ENCODE peak calls at places on chromosomes 16 and 17, in seven cellular contexts. One of them, this sample, is unnamed.

GRCh38 chr17:74814453-74814852 is 38.3 kb upstream of the NAT9 start:
- DNase-seq in heart left ventricle: no peak
- DNase-seq in uterus: no peak
- DNase-seq in nephron progenitor cell: no peak
- DNase-seq in mesothelial cell of epicardium: no peak
- DNase-seq in lower lobe of right lung: no peak
- DNase-seq in neural progenitor cell: no peak
- DNase-seq in this sample: no peak

GRCh38 chr17:1423456-1424135 is 23.6 kb upstream of the YWHAE start:
- DNase-seq in heart left ventricle: no peak
- DNase-seq in uterus: no peak
- DNase-seq in nephron progenitor cell: no peak
- DNase-seq in mesothelial cell of epicardium: no peak
- DNase-seq in lower lobe of right lung: no peak
- DNase-seq in neural progenitor cell: no peak
- DNase-seq in this sample: no peak

GRCh38 chr17:58263773-58264172 is 17.0 kb downstream of the MPO start:
- DNase-seq in heart left ventricle: no peak
- DNase-seq in uterus: no peak
- DNase-seq in nephron progenitor cell: no peak
- DNase-seq in mesothelial cell of epicardium: no peak
- DNase-seq in lower lobe of right lung: no peak
- DNase-seq in neural progenitor cell: no peak
- DNase-seq in this sample: no peak

GRCh38 chr16:84794626-84795025 is 25.2 kb upstream of the CRISPLD2 start:
- DNase-seq in heart left ventricle: no peak
- DNase-seq in uterus: no peak
- DNase-seq in nephron progenitor cell: no peak
- DNase-seq in mesothelial cell of epicardium: no peak
- DNase-seq in lower lobe of right lung: no peak
- DNase-seq in neural progenitor cell: no peak
- DNase-seq in this sample: no peak

GRCh38 chr17:82948081-82948511 is 108.3 kb upstream of the ZNF750 start:
- DNase-seq in heart left ventricle: peak; percentile 49
- DNase-seq in uterus: peak; percentile 7
- DNase-seq in nephron progenitor cell: no peak
- DNase-seq in mesothelial cell of epicardium: no peak
- DNase-seq in lower lobe of right lung: peak; percentile 37
- DNase-seq in neural progenitor cell: no peak
- DNase-seq in this sample: no peak

GRCh38 chr16:11835891-11836652 is 15.3 kb downstream of the RSL1D1 start:
- DNase-seq in heart left ventricle: no peak
- DNase-seq in uterus: no peak
- DNase-seq in nephron progenitor cell: peak; percentile 9
- DNase-seq in mesothelial cell of epicardium: no peak
- DNase-seq in lower lobe of right lung: no peak
- DNase-seq in neural progenitor cell: no peak
- DNase-seq in this sample: no peak

GRCh38 chr17:59230765-59231164 is 10.5 kb downstream of the GDPD1 start:
- DNase-seq in heart left ventricle: no peak
- DNase-seq in uterus: no peak
- DNase-seq in nephron progenitor cell: no peak
- DNase-seq in mesothelial cell of epicardium: no peak
- DNase-seq in lower lobe of right lung: no peak
- DNase-seq in neural progenitor cell: no peak
- DNase-seq in this sample: no peak

GRCh38 chr16:31273187-31273586 is 13.4 kb downstream of the ITGAM start:
- DNase-seq in heart left ventricle: no peak
- DNase-seq in uterus: no peak
- DNase-seq in nephron progenitor cell: no peak
- DNase-seq in mesothelial cell of epicardium: no peak
- DNase-seq in lower lobe of right lung: no peak
- DNase-seq in neural progenitor cell: no peak
- DNase-seq in this sample: no peak

GRCh38 chr17:34291721-34292348 is 6.3 kb downstream of the CCL11 start:
- DNase-seq in heart left ventricle: no peak
- DNase-seq in uterus: no peak
- DNase-seq in nephron progenitor cell: no peak
- DNase-seq in mesothelial cell of epicardium: no peak
- DNase-seq in lower lobe of right lung: no peak
- DNase-seq in neural progenitor cell: no peak
- DNase-seq in this sample: no peak

GRCh38 chr17:47735536-47736011 is 2.5 kb downstream of the TBX21 start:
- DNase-seq in heart left ventricle: peak; percentile 20
- DNase-seq in uterus: no peak
- DNase-seq in nephron progenitor cell: no peak
- DNase-seq in mesothelial cell of epicardium: no peak
- DNase-seq in lower lobe of right lung: no peak
- DNase-seq in neural progenitor cell: no peak
- DNase-seq in this sample: no peak

GRCh38 chr17:13374203-13375143 is 227.3 kb downstream of the HS3ST3A1 start:
- DNase-seq in heart left ventricle: no peak
- DNase-seq in uterus: no peak
- DNase-seq in nephron progenitor cell: no peak
- DNase-seq in mesothelial cell of epicardium: no peak
- DNase-seq in lower lobe of right lung: no peak
- DNase-seq in neural progenitor cell: no peak
- DNase-seq in this sample: no peak

GRCh38 chr16:17161034-17161433 is 309.7 kb downstream of the XYLT1 start:
- DNase-seq in heart left ventricle: no peak
- DNase-seq in uterus: no peak
- DNase-seq in nephron progenitor cell: peak; percentile 37
- DNase-seq in mesothelial cell of epicardium: no peak
- DNase-seq in lower lobe of right lung: no peak
- DNase-seq in neural progenitor cell: peak; percentile 94
- DNase-seq in this sample: no peak

GRCh38 chr16:46730801-46731690 is 17.1 kb downstream of the MYLK3 start:
- DNase-seq in heart left ventricle: no peak
- DNase-seq in uterus: no peak
- DNase-seq in nephron progenitor cell: no peak
- DNase-seq in mesothelial cell of epicardium: no peak
- DNase-seq in lower lobe of right lung: no peak
- DNase-seq in neural progenitor cell: no peak
- DNase-seq in this sample: no peak

GRCh38 chr17:79788989-79789942 is 7.6 kb downstream of the CBX8 start:
- DNase-seq in heart left ventricle: peak; percentile 22
- DNase-seq in uterus: no peak
- DNase-seq in nephron progenitor cell: peak; percentile 69
- DNase-seq in mesothelial cell of epicardium: no peak
- DNase-seq in lower lobe of right lung: peak; percentile 45
- DNase-seq in neural progenitor cell: peak; percentile 91
- DNase-seq in this sample: no peak

GRCh38 chr17:82440991-82441627 is 9.4 kb downstream of the CYBC1 start:
- DNase-seq in heart left ventricle: no peak
- DNase-seq in uterus: no peak
- DNase-seq in nephron progenitor cell: no peak
- DNase-seq in mesothelial cell of epicardium: no peak
- DNase-seq in lower lobe of right lung: no peak
- DNase-seq in neural progenitor cell: no peak
- DNase-seq in this sample: no peak

GRCh38 chr17:2455956-2456355 is 55.1 kb upstream of the MNT start:
- DNase-seq in heart left ventricle: no peak
- DNase-seq in uterus: no peak
- DNase-seq in nephron progenitor cell: no peak
- DNase-seq in mesothelial cell of epicardium: no peak
- DNase-seq in lower lobe of right lung: no peak
- DNase-seq in neural progenitor cell: no peak
- DNase-seq in this sample: no peak

GRCh38 chr17:17683710-17684365 is 2.6 kb downstream of the RAI1 start:
- DNase-seq in heart left ventricle: no peak
- DNase-seq in uterus: no peak
- DNase-seq in nephron progenitor cell: no peak
- DNase-seq in mesothelial cell of epicardium: no peak
- DNase-seq in lower lobe of right lung: no peak
- DNase-seq in neural progenitor cell: no peak
- DNase-seq in this sample: no peak

GRCh38 chr16:896261-897199 is 74.3 kb downstream of the LMF1 start:
- DNase-seq in heart left ventricle: peak; percentile 46
- DNase-seq in uterus: no peak
- DNase-seq in nephron progenitor cell: no peak
- DNase-seq in mesothelial cell of epicardium: no peak
- DNase-seq in lower lobe of right lung: no peak
- DNase-seq in neural progenitor cell: no peak
- DNase-seq in this sample: no peak

GRCh38 chr17:39671651-39672521 is 3.6 kb downstream of the PNMT start:
- DNase-seq in heart left ventricle: peak; percentile 78
- DNase-seq in uterus: no peak
- DNase-seq in nephron progenitor cell: peak; percentile 55
- DNase-seq in mesothelial cell of epicardium: no peak
- DNase-seq in lower lobe of right lung: no peak
- DNase-seq in neural progenitor cell: peak; percentile 79
- DNase-seq in this sample: peak; percentile 92
- TF ChIP-seq CTCF in heart left ventricle: peak; percentile 57
- TF ChIP-seq CTCF in uterus: peak; percentile 49
- TF ChIP-seq CTCF in nephron progenitor cell: peak; percentile 64
- TF ChIP-seq CTCF in mesothelial cell of epicardium: no peak
- TF ChIP-seq CTCF in lower lobe of right lung: peak; percentile 54
- TF ChIP-seq CTCF in neural progenitor cell: peak; percentile 74
- TF ChIP-seq CTCF in this sample: peak; percentile 76

DNA sequence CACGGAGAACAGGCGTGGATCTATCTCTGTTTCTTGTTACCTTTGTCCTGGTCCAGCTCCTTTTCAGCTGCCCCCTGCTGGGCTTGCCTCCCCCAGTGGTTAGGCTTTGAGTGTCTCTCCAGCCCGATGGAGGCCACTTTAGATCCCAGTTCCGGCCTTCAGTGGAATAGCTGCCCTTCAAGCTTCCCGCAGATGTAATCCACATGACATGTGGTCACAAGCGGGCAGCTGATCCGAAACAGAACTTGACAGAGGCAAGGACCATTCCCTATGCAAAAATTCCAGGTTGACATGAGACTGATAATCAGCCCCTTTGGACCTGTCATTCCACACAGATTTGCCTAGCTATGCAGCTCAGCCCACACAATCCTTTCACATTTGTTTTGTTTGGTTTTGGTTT is 40.6 kb upstream of the AQP8 start:
- DNase-seq in heart left ventricle: no peak
- DNase-seq in uterus: no peak
- DNase-seq in nephron progenitor cell: no peak
- DNase-seq in mesothelial cell of epicardium: no peak
- DNase-seq in lower lobe of right lung: no peak
- DNase-seq in neural progenitor cell: no peak
- DNase-seq in this sample: no peak
- TF ChIP-seq CTCF in heart left ventricle: peak; percentile 22
- TF ChIP-seq CTCF in uterus: no peak
- TF ChIP-seq CTCF in nephron progenitor cell: no peak
- TF ChIP-seq CTCF in mesothelial cell of epicardium: no peak
- TF ChIP-seq CTCF in lower lobe of right lung: no peak
- TF ChIP-seq CTCF in neural progenitor cell: no peak
- TF ChIP-seq CTCF in this sample: no peak

GRCh38 chr16:87384162-87384999 is 805 bp upstream of the FBXO31 start:
- DNase-seq in heart left ventricle: peak; percentile 85
- DNase-seq in uterus: no peak
- DNase-seq in nephron progenitor cell: peak; percentile 75
- DNase-seq in mesothelial cell of epicardium: no peak
- DNase-seq in lower lobe of right lung: peak; percentile 72
- DNase-seq in neural progenitor cell: no peak
- DNase-seq in this sample: no peak
- TF ChIP-seq CTCF in heart left ventricle: no peak
- TF ChIP-seq CTCF in uterus: no peak
- TF ChIP-seq CTCF in nephron progenitor cell: no peak
- TF ChIP-seq CTCF in mesothelial cell of epicardium: no peak
- TF ChIP-seq CTCF in lower lobe of right lung: no peak
- TF ChIP-seq CTCF in neural progenitor cell: no peak
- TF ChIP-seq CTCF in this sample: no peak

GRCh38 chr17:14688134-14688533 is 387.3 kb downstream of the HS3ST3B1 start:
- DNase-seq in heart left ventricle: no peak
- DNase-seq in uterus: no peak
- DNase-seq in nephron progenitor cell: no peak
- DNase-seq in mesothelial cell of epicardium: no peak
- DNase-seq in lower lobe of right lung: no peak
- DNase-seq in neural progenitor cell: no peak
- DNase-seq in this sample: no peak
- TF ChIP-seq CTCF in heart left ventricle: no peak
- TF ChIP-seq CTCF in uterus: no peak
- TF ChIP-seq CTCF in nephron progenitor cell: no peak
- TF ChIP-seq CTCF in mesothelial cell of epicardium: no peak
- TF ChIP-seq CTCF in lower lobe of right lung: no peak
- TF ChIP-seq CTCF in neural progenitor cell: peak; percentile 16
- TF ChIP-seq CTCF in this sample: no peak

DNA sequence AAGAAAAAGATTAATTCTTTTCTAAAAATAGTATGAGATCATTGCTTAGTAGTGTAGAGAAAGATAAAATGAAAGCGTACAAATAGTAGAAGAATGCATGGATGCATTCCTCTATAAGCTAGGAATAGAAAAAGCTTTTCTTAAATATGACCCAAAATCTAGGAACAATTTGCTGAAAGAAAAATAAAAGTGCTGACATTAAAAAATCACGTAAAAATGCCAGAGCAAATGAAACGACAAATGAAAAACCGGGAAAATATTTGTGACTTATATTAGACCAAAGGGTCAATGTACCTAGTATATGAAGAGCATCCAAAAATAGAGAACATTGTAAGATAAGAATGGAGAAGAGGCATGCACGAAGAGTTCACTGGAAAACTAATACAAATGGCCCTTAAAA is 149.5 kb upstream of the MON1B start:
- DNase-seq in heart left ventricle: no peak
- DNase-seq in uterus: no peak
- DNase-seq in nephron progenitor cell: no peak
- DNase-seq in mesothelial cell of epicardium: no peak
- DNase-seq in lower lobe of right lung: no peak
- DNase-seq in neural progenitor cell: no peak
- DNase-seq in this sample: no peak
- TF ChIP-seq CTCF in heart left ventricle: no peak
- TF ChIP-seq CTCF in uterus: no peak
- TF ChIP-seq CTCF in nephron progenitor cell: no peak
- TF ChIP-seq CTCF in mesothelial cell of epicardium: no peak
- TF ChIP-seq CTCF in lower lobe of right lung: no peak
- TF ChIP-seq CTCF in neural progenitor cell: no peak
- TF ChIP-seq CTCF in this sample: no peak

This sample was measured in D721Med.